ENCODE peak calls at places on chromosomes 12 and 14, in five cellular contexts. R, E, I, L and X are unnamed samples.

GRCh38 chr12:109723311-109723791 is 9.7 kb downstream of the FAM222A start:
- DNase-seq in R (no peak), E (no peak), I (peak; percentile 75), L (no peak), X (no peak)

GRCh38 chr12:117563706-117564105 is 202.3 kb upstream of the NOS1 start:
- DNase-seq in R (no peak), E (no peak), I (no peak), L (no peak), X (no peak)

GRCh38 chr12:104958946-104959841 is 1.1 kb upstream of the SLC41A2 start:
- DNase-seq in R (no peak), E (peak; percentile 42), I (no peak), L (peak; percentile 26), X (no peak)

GRCh38 chr14:94977016-94977415 is 180.3 kb downstream of the DICER1 start:
- DNase-seq in R (no peak), E (no peak), I (no peak), L (no peak), X (no peak)

GRCh38 chr14:64501326-64502171 is 2.1 kb downstream of the ZBTB25 start:
- DNase-seq in R (no peak), E (peak; percentile 72), I (peak; percentile 58), L (no peak), X (no peak)

GRCh38 chr12:95653761-95654546 is 102.7 kb upstream of the USP44 start:
- DNase-seq in R (peak; percentile 68), E (peak; percentile 82), I (no peak), L (no peak), X (no peak)

GRCh38 chr14:100219126-100219785 is 19.7 kb upstream of the YY1 start:
- DNase-seq in R (no peak), E (no peak), I (no peak), L (no peak), X (no peak)

GRCh38 chr14:52874389-52874788 is 76.5 kb downstream of the FERMT2 start:
- DNase-seq in R (no peak), E (no peak), I (no peak), L (no peak), X (no peak)

GRCh38 chr12:93174048-93174447 is 203.7 kb upstream of the NUDT4 start:
- DNase-seq in R (no peak), E (no peak), I (peak; percentile 19), L (no peak), X (no peak)

GRCh38 chr12:108612788-108613282 is 15.0 kb upstream of the TMEM119 start:
- DNase-seq in R (peak; percentile 48), E (no peak), I (no peak), L (peak; percentile 67), X (no peak)

GRCh38 chr12:54398995-54399793 is 14.7 kb upstream of the ZNF385A start:
- DNase-seq in R (peak; percentile 81), E (peak; percentile 92), I (peak; percentile 89), L (peak; percentile 89), X (peak; percentile 66)

GRCh38 chr12:124837958-124838803 is 25.5 kb downstream of the SCARB1 start:
- DNase-seq in R (no peak), E (peak; percentile 100), I (peak; percentile 96), L (no peak), X (no peak)

GRCh38 chr12:125193798-125194562 is 128.7 kb downstream of the AACS start:
- DNase-seq in R (peak; percentile 63), E (peak; percentile 48), I (peak; percentile 65), L (peak; percentile 54), X (no peak)

GRCh38 chr12:85244561-85244960 is 35.5 kb upstream of the ALX1 start:
- DNase-seq in R (no peak), E (no peak), I (no peak), L (no peak), X (no peak)

GRCh38 chr12:115584156-115584555 is 693.3 kb downstream of the MED13L start:
- DNase-seq in R (no peak), E (peak; percentile 12), I (no peak), L (no peak), X (no peak)

GRCh38 chr12:123991402-123991951 is 18.5 kb downstream of the ZNF664 start:
- DNase-seq in R (no peak), E (no peak), I (no peak), L (no peak), X (no peak)

GRCh38 chr12:106919910-106920544 is 35.7 kb upstream of the TMEM263 start:
- DNase-seq in R (peak; percentile 74), E (peak; percentile 78), I (peak; percentile 54), L (peak; percentile 73), X (peak; percentile 57)

GRCh38 chr14:105330491-105330895 is 15.9 kb downstream of the PACS2 start:
- DNase-seq in R (no peak), E (peak; percentile 20), I (no peak), L (no peak), X (no peak)

GRCh38 chr12:122503147-122503751 is 2.5 kb upstream of the ZCCHC8 start:
- DNase-seq in R (no peak), E (no peak), I (no peak), L (no peak), X (no peak)
- H3F3A ChIP-seq in R (peaks cover 83% of the 10 kb centered on the region), E (peaks cover 32% of the 10 kb centered on the region), I (peaks cover 69% of the 10 kb centered on the region), L (peaks cover 43% of the 10 kb centered on the region), X (peaks cover 15% of the 10 kb centered on the region)

DNA sequence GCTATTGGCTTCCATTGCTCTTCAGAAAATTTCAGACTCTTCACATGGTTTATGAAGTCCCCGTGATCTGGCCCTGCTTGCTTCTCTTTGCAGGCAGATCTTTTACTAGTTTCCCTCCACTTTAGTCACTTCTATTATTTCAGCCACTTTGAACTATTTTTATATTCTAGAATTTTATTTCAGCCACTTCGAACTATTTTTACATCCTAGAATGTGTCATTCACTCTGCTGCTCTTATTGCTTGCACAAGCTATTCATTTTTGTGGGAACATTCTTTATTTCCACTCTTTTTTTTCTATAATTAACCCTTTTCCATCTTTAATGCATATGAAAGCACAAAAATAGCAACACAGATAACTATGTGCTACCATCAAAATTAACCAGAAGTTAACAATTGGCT is 24.5 kb downstream of the TSHR start:
- DNase-seq in R (no peak), E (no peak), I (no peak), L (no peak), X (no peak)
- H3K4me1 ChIP-seq in R (no peaks in the 10 kb centered on the region), E (no peaks in the 10 kb centered on the region), I (no peaks in the 10 kb centered on the region), L (no peaks in the 10 kb centered on the region), X (peaks cover 10% of the 10 kb centered on the region)

DNA sequence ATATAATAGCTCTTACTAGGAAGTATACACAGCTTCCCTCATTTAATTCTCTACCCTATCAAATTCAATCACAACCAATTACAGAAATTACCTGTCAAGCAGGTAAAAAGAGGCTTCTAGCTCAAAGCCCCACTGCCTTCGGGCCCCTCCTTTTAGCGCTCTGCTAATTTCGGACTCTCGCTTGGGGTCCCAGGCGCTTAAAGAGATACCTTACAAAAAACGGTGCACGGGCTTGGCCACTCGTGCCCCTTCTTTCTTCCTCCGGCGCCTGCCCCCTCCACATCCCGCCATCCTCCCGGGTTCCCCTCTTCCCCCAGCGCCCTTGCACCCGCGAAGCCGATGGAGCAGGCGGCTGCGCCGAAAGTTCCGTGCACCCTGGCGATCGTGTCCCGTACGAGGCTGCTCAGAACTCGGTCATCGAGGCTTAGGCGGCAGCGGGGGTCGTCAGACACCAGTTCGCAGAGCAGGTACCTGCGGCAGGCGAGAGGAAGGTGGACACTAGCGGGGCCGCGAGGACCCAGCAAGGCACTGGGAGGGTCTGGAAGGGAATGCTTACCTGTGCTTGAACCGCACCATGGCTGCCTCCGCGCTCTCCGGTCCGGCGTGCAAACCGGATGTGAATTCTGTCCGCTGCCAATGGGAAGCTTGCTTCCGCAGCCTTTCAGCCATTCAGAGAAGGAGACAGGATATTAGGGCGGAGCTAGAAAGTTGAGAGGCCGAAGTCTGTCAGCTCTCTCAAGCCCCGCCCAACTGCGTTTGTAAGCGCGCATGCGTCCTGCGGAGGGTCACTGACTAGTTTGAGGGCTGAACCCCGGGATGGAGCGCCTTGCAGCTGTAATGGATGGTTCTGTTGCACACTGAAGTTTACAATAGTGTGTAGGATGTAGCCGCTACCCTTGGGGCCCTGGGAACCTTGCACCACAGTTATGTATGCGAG is at the start of gene POP5:
- DNase-seq in R (peak; percentile 100), E (peak; percentile 100), I (peak; percentile 93), L (peak; percentile 100), X (peak; percentile 95)
- TF ChIP-seq CTCF in R (no peak), E (no peak), I (no peak), L (no peak), X (no peak)

GRCh38 chr14:79586401-79586800 is 624.9 kb downstream of the DIO2 start:
- DNase-seq in R (no peak), E (no peak), I (no peak), L (no peak), X (no peak)

GRCh38 chr14:79584679-79585078 is 626.6 kb downstream of the DIO2 start:
- DNase-seq in R (no peak), E (peak; percentile 71), I (no peak), L (no peak), X (no peak)

GRCh38 chr14:79583738-79584405 is 627.4 kb downstream of the DIO2 start:
- DNase-seq in R (no peak), E (peak; percentile 2), I (no peak), L (no peak), X (no peak)

GRCh38 chr14:79587194-79587593 is 624.1 kb downstream of the DIO2 start:
- DNase-seq in R (no peak), E (no peak), I (no peak), L (no peak), X (no peak)

DNA sequence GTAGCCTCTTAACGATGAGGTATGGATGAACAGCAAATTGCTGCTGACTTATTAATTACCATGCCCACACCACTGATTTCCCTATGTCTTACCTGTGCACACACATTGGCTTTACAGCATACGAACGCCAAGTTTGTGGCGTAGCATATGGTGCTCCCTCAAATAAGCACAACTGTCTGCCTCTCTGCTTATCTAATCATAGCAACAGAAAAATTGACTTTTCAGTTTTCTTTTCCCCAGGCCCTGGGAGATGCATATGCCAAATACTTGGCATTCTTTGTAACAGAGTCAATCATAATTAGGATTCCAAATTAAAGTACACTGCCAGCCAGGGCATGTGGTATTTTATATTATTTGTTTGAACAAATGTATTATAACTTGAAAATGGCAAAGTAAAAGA is 625.5 kb downstream of the DIO2 start:
- DNase-seq in R (no peak), E (peak; percentile 8), I (no peak), L (no peak), X (no peak)
- H3F3A ChIP-seq in R (no peaks in the 10 kb centered on the region), E (no peaks in the 10 kb centered on the region), I (peaks cover 2% of the 10 kb centered on the region), L (no peaks in the 10 kb centered on the region), X (no peaks in the 10 kb centered on the region)

GRCh38 chr12:49961111-49961922 is at the start of gene AQP5:
- DNase-seq in R (peak; percentile 64), E (no peak), I (peak; percentile 81), L (peak; percentile 64), X (no peak)

GRCh38 chr12:49964849-49965624 is 3.4 kb downstream of the AQP5 start:
- DNase-seq in R (no peak), E (no peak), I (no peak), L (no peak), X (no peak)

GRCh38 chr12:49961993-49962764 is 507 bp downstream of the AQP5 start:
- DNase-seq in R (peak; percentile 57), E (no peak), I (no peak), L (peak; percentile 66), X (no peak)

GRCh38 chr12:49963976-49964815 is 2.5 kb downstream of the AQP5 start:
- DNase-seq in R (no peak), E (no peak), I (no peak), L (no peak), X (no peak)

GRCh38 chr12:49962861-49963765 is 1.4 kb downstream of the AQP5 start:
- DNase-seq in R (peak; percentile 63), E (peak; percentile 91), I (no peak), L (no peak), X (no peak)
- H3K4me1 ChIP-seq in R (peaks cover 28% of the 10 kb centered on the region), E (peaks cover 31% of the 10 kb centered on the region), I (peaks cover 18% of the 10 kb centered on the region), L (peaks cover 18% of the 10 kb centered on the region), X (no peaks in the 10 kb centered on the region)

GRCh38 chr12:45351921-45352670 is 136.2 kb downstream of the ANO6 start:
- DNase-seq in R (no peak), E (no peak), I (no peak), L (no peak), X (no peak)
- TF ChIP-seq CTCF in R (no peak), E (no peak), I (no peak), L (no peak), X (no peak)